ENCODE peak calls at places on chromosomes 16 and 17, in seven cellular contexts. X, B, H, W, O, J and K are unnamed samples.

GRCh38 chr17:40027614-40028012 is 12.4 kb downstream of the CSF3 start:
- DNase-seq in J (no peak), W (peak; percentile 10), O (no peak), H (no peak), B (no peak), X (no peak), K (no peak)

GRCh38 chr16:20359997-20360396 is 7.5 kb upstream of the UMOD start:
- DNase-seq in O (no peak), H (no peak), W (no peak), B (no peak), X (no peak), J (no peak), K (no peak)

GRCh38 chr17:48215583-48216139 is 108.1 kb downstream of the SNX11 start:
- DNase-seq in W (no peak), B (peak; percentile 50), X (peak; percentile 28), H (peak; percentile 82), J (no peak), O (peak; percentile 43), K (no peak)

GRCh38 chr17:50165066-50165465 is 739 bp upstream of the SGCA start:
- DNase-seq in B (no peak), J (no peak), X (no peak), W (peak; percentile 34), O (no peak), H (no peak), K (peak; percentile 20)

GRCh38 chr16:22220714-22221113 is 14.6 kb downstream of the EEF2K start:
- DNase-seq in J (no peak), O (no peak), B (no peak), X (no peak), W (peak; percentile 63), H (no peak), K (no peak)

GRCh38 chr16:53061701-53062159 is 6.9 kb downstream of the CHD9 start:
- DNase-seq in B (no peak), W (peak; percentile 46), J (no peak), X (no peak), H (no peak), O (no peak), K (no peak)

GRCh38 chr17:72702136-72702735 is 390.3 kb downstream of the SLC39A11 start:
- DNase-seq in W (no peak), B (peak; percentile 90), O (no peak), X (peak; percentile 77), H (peak; percentile 75), J (no peak), K (no peak)

GRCh38 chr17:5587431-5588032 is 3.2 kb upstream of the NLRP1 start:
- DNase-seq in J (peak; percentile 31), B (peak; percentile 80), W (no peak), O (peak; percentile 80), H (peak; percentile 82), X (peak; percentile 76), K (no peak)

GRCh38 chr17:57651996-57652395 is 93.1 kb downstream of the CCDC182 start:
- DNase-seq in O (no peak), W (no peak), H (no peak), B (no peak), X (no peak), J (no peak), K (no peak)

GRCh38 chr16:85946680-85947510 is 47.9 kb downstream of the IRF8 start:
- DNase-seq in O (no peak), J (no peak), X (no peak), H (no peak), W (no peak), B (no peak), K (no peak)

GRCh38 chr16:75462804-75463203 is 1.7 kb downstream of the TMEM170A start:
- DNase-seq in X (no peak), O (peak; percentile 12), B (no peak), W (no peak), H (peak; percentile 40), J (no peak), K (no peak)

GRCh38 chr17:67253379-67253778 is 8.4 kb upstream of the HELZ start:
- DNase-seq in W (no peak), B (no peak), X (peak; percentile 40), H (no peak), O (peak; percentile 65), J (no peak), K (no peak)

GRCh38 chr17:75404223-75404738 is 1.2 kb downstream of the GRB2 start:
- DNase-seq in X (peak; percentile 83), B (peak; percentile 83), H (peak; percentile 93), W (peak; percentile 69), O (peak; percentile 87), J (peak; percentile 66), K (peak; percentile 50)